ENCODE peak calls at places on chromosome 20, in nine cellular contexts. A is uterus; C is effector memory CD4-positive, alpha-beta T cell; I is brain microvascular endothelial cell; D is cardiac fibroblast; O is lower leg skin; X is astrocyte of the spinal cord; B is gastrocnemius medialis; J is mesenchymal stem cell. P is an unnamed sample.

GRCh38 chr20:48230251-48230650 is 445.0 kb upstream of the SULF2 start:
- DNase-seq in A (no peak), C (no peak), I (no peak), D (no peak), O (no peak), X (no peak), B (no peak), J (no peak), P (no peak)

GRCh38 chr20:51700809-51701285 is 67.3 kb downstream of the ATP9A start:
- DNase-seq in A (no peak), C (no peak), I (peak; percentile 38), D (peak; percentile 69), O (no peak), X (peak; percentile 36), B (no peak), J (peak; percentile 65), P (peak; percentile 42)

GRCh38 chr20:54491443-54491842 is 16.1 kb downstream of the DOK5 start:
- DNase-seq in A (no peak), C (no peak), I (no peak), D (no peak), O (no peak), X (no peak), B (no peak), J (no peak), P (no peak)

GRCh38 chr20:34907616-34908469 is 31.4 kb downstream of the ACSS2 start:
- DNase-seq in A (no peak), C (no peak), I (peak; percentile 63), D (peak; percentile 74), O (no peak), X (peak; percentile 84), B (peak; percentile 56), J (peak; percentile 94), P (peak; percentile 17)

GRCh38 chr20:51128198-51128597 is 105.3 kb upstream of the KCNG1 start:
- DNase-seq in A (no peak), C (no peak), I (peak; percentile 92), D (peak; percentile 91), O (no peak), X (peak; percentile 90), B (no peak), J (peak; percentile 92), P (no peak)

GRCh38 chr20:8777866-8778265 is 291.0 kb upstream of the PLCB4 start:
- DNase-seq in A (no peak), C (no peak), I (peak; percentile 66), D (peak; percentile 55), O (no peak), X (no peak), B (no peak), J (no peak), P (no peak)

GRCh38 chr20:3785240-3786125 is 1.1 kb downstream of the CENPB start:
- DNase-seq in A (no peak), C (no peak), I (no peak), D (peak; percentile 36), O (peak; percentile 86), X (peak; percentile 11), B (no peak), J (peak; percentile 9), P (no peak)

GRCh38 chr20:24866008-24866407 is 83.1 kb upstream of the CST7 start:
- DNase-seq in A (no peak), C (no peak), I (no peak), D (no peak), O (no peak), X (no peak), B (no peak), J (no peak), P (no peak)

GRCh38 chr20:38604873-38605303 is 3.3 kb downstream of the ARHGAP40 start:
- DNase-seq in A (no peak), C (no peak), I (peak; percentile 32), D (peak; percentile 47), O (no peak), X (peak; percentile 30), B (no peak), J (peak; percentile 56), P (peak; percentile 89)

GRCh38 chr20:7722564-7722963 is 217.7 kb downstream of the HAO1 start:
- DNase-seq in A (no peak), C (no peak), I (no peak), D (peak; percentile 89), O (no peak), X (peak; percentile 30), B (no peak), J (no peak), P (no peak)

GRCh38 chr20:1491281-1491840 is at the start of gene SIRPB2:
- DNase-seq in A (no peak), C (no peak), I (no peak), D (peak; percentile 39), O (no peak), X (no peak), B (peak; percentile 18), J (no peak), P (no peak)

GRCh38 chr20:56630506-56631317 is 1.6 kb downstream of the TFAP2C start:
- DNase-seq in A (no peak), C (no peak), I (no peak), D (no peak), O (no peak), X (peak; percentile 67), B (no peak), J (no peak), P (peak; percentile 24)

GRCh38 chr20:19615629-19616028 is 142.4 kb upstream of the RIN2 start:
- DNase-seq in A (no peak), C (no peak), I (no peak), D (no peak), O (no peak), X (no peak), B (no peak), J (no peak), P (no peak)

GRCh38 chr20:1707588-1708449 is 50.2 kb upstream of the SIRPG start:
- DNase-seq in A (no peak), C (no peak), I (no peak), D (no peak), O (no peak), X (no peak), B (no peak), J (no peak), P (no peak)

GRCh38 chr20:40687384-40688128 is 1.5 kb downstream of the MAFB start:
- DNase-seq in A (peak; percentile 38), C (no peak), I (no peak), D (peak; percentile 18), O (peak; percentile 94), X (no peak), B (peak; percentile 70), J (peak; percentile 46), P (peak; percentile 81)

GRCh38 chr20:62413896-62414481 is 6.9 kb upstream of the CABLES2 start:
- DNase-seq in A (no peak), C (no peak), I (no peak), D (no peak), O (no peak), X (no peak), B (no peak), J (no peak), P (no peak)

GRCh38 chr20:51005214-51005613 is 17.7 kb downstream of the KCNG1 start:
- DNase-seq in A (no peak), C (no peak), I (no peak), D (no peak), O (no peak), X (no peak), B (no peak), J (no peak), P (no peak)

GRCh38 chr20:4896971-4897497 is 104.3 kb downstream of the SLC23A2 start:
- DNase-seq in A (no peak), C (no peak), I (no peak), D (no peak), O (no peak), X (no peak), B (no peak), J (no peak), P (no peak)

GRCh38 chr20:1469306-1469905 is 2.8 kb upstream of the NSFL1C start:
- DNase-seq in A (no peak), C (no peak), I (no peak), D (no peak), O (no peak), X (no peak), B (no peak), J (no peak), P (no peak)

GRCh38 chr20:33840759-33841438 is 29.8 kb downstream of the CHMP4B start:
- DNase-seq in A (no peak), C (no peak), I (no peak), D (no peak), O (no peak), X (no peak), B (no peak), J (no peak), P (no peak)
- H3K4me3 ChIP-seq in A (no peak overlapping the region), C (no peak overlapping the region), I (no peak overlapping the region), D (no peak overlapping the region), O (no peak overlapping the region), X (no peak overlapping the region), B (no peak overlapping the region), J (no peak overlapping the region), P (no peak overlapping the region)

GRCh38 chr20:45994761-45995160 is 13.9 kb upstream of the MMP9 start:
- DNase-seq in A (no peak), C (no peak), I (no peak), D (no peak), O (no peak), X (no peak), B (no peak), J (no peak), P (no peak)

GRCh38 chr20:45987108-45987780 is 15.2 kb upstream of the ZNF335 start:
- DNase-seq in A (peak; percentile 48), C (peak; percentile 50), I (peak; percentile 49), D (peak; percentile 67), O (peak; percentile 93), X (peak; percentile 42), B (no peak), J (peak; percentile 53), P (peak; percentile 38)

GRCh38 chr20:45993197-45993951 is 15.3 kb upstream of the MMP9 start:
- DNase-seq in A (no peak), C (no peak), I (peak; percentile 20), D (peak; percentile 40), O (no peak), X (no peak), B (no peak), J (peak; percentile 15), P (no peak)

GRCh38 chr20:45995213-45996097 is 13.3 kb upstream of the MMP9 start:
- DNase-seq in A (no peak), C (no peak), I (no peak), D (no peak), O (no peak), X (no peak), B (no peak), J (no peak), P (no peak)

GRCh38 chr20:45991616-45992015 is 17.1 kb upstream of the MMP9 start:
- DNase-seq in A (no peak), C (no peak), I (no peak), D (no peak), O (no peak), X (no peak), B (no peak), J (no peak), P (no peak)
- H3K4me3 ChIP-seq in A (no peak overlapping the region), C (no peak overlapping the region), I (no peak overlapping the region), D (no peak overlapping the region), O (no peak overlapping the region), X (no peak overlapping the region), B (no peak overlapping the region), J (no peak overlapping the region), P (no peak overlapping the region)

GRCh38 chr20:21302645-21303060 is 478 bp upstream of the XRN2 start:
- DNase-seq in A (no peak), C (no peak), I (no peak), D (no peak), O (no peak), X (no peak), B (no peak), J (no peak), P (no peak)
- H3K4me3 ChIP-seq in A (peak overlapping the region; percentile 76), C (peak overlapping the region; percentile 77), I (peak overlapping the region; percentile 84), D (peak overlapping the region; percentile 72), O (peak overlapping the region; percentile 86), X (peak overlapping the region; percentile 96), B (peak overlapping the region; percentile 71), J (peak overlapping the region; percentile 100), P (peak overlapping the region; percentile 99)

GRCh38 chr20:46894971-46895905 is 595 bp downstream of the EYA2 start:
- DNase-seq in A (no peak), C (no peak), I (no peak), D (peak; percentile 8), O (peak; percentile 83), X (peak; percentile 19), B (no peak), J (no peak), P (peak; percentile 71)
- H3K4me3 ChIP-seq in A (peak overlapping the region; percentile 25), C (no peak overlapping the region), I (peak overlapping the region; percentile 3), D (no peak overlapping the region), O (peak overlapping the region; percentile 29), X (peak overlapping the region; percentile 15), B (peak overlapping the region; percentile 52), J (no peak overlapping the region), P (peak overlapping the region; percentile 83)